ENCODE peak calls at places on chromosomes 1 and 21, in six cellular contexts. One of them, this sample, is unnamed.

GRCh38 chr1:156886583-156887302 is 6.8 kb upstream of the PEAR1 start:
- DNase-seq in right lobe of liver: no peak
- DNase-seq in T-cell: no peak
- DNase-seq in NCI-H510A: no peak
- DNase-seq in hepatocyte: no peak
- DNase-seq in left ventricle myocardium inferior: no peak
- DNase-seq in this sample: no peak

GRCh38 chr1:206010101-206010500 is 6.9 kb upstream of the RAB7B start:
- DNase-seq in right lobe of liver: no peak
- DNase-seq in T-cell: no peak
- DNase-seq in NCI-H510A: no peak
- DNase-seq in hepatocyte: no peak
- DNase-seq in left ventricle myocardium inferior: no peak
- DNase-seq in this sample: no peak

GRCh38 chr21:15797577-15798363 is 68.0 kb downstream of the USP25 start:
- DNase-seq in right lobe of liver: no peak
- DNase-seq in T-cell: no peak
- DNase-seq in NCI-H510A: no peak
- DNase-seq in hepatocyte: no peak
- DNase-seq in left ventricle myocardium inferior: no peak
- DNase-seq in this sample: no peak

GRCh38 chr1:86258106-86258505 is 101.5 kb upstream of the COL24A1 start:
- DNase-seq in right lobe of liver: no peak
- DNase-seq in T-cell: no peak
- DNase-seq in NCI-H510A: no peak
- DNase-seq in hepatocyte: no peak
- DNase-seq in left ventricle myocardium inferior: no peak
- DNase-seq in this sample: no peak

GRCh38 chr1:11730429-11730861 is 5.5 kb upstream of the AGTRAP start:
- DNase-seq in right lobe of liver: no peak
- DNase-seq in T-cell: peak; percentile 41
- DNase-seq in NCI-H510A: no peak
- DNase-seq in hepatocyte: no peak
- DNase-seq in left ventricle myocardium inferior: no peak
- DNase-seq in this sample: peak; percentile 42

GRCh38 chr1:14297356-14297755 is 301.1 kb upstream of the KAZN start:
- DNase-seq in right lobe of liver: no peak
- DNase-seq in T-cell: no peak
- DNase-seq in NCI-H510A: no peak
- DNase-seq in hepatocyte: no peak
- DNase-seq in left ventricle myocardium inferior: no peak
- DNase-seq in this sample: no peak

GRCh38 chr1:248825573-248825908 is 174 bp downstream of the SH3BP5L start:
- DNase-seq in right lobe of liver: no peak
- DNase-seq in T-cell: no peak
- DNase-seq in NCI-H510A: no peak
- DNase-seq in hepatocyte: no peak
- DNase-seq in left ventricle myocardium inferior: no peak
- DNase-seq in this sample: no peak

GRCh38 chr1:44985747-44986359 is 542 bp downstream of the EIF2B3 start:
- DNase-seq in right lobe of liver: no peak
- DNase-seq in T-cell: no peak
- DNase-seq in NCI-H510A: no peak
- DNase-seq in hepatocyte: no peak
- DNase-seq in left ventricle myocardium inferior: no peak
- DNase-seq in this sample: no peak

GRCh38 chr1:94729287-94729686 is 90.9 kb upstream of the SLC44A3 start:
- DNase-seq in right lobe of liver: no peak
- DNase-seq in T-cell: no peak
- DNase-seq in NCI-H510A: no peak
- DNase-seq in hepatocyte: no peak
- DNase-seq in left ventricle myocardium inferior: no peak
- DNase-seq in this sample: no peak

GRCh38 chr1:156103521-156103947 is 11.0 kb upstream of the LMNA start:
- DNase-seq in right lobe of liver: no peak
- DNase-seq in T-cell: no peak
- DNase-seq in NCI-H510A: no peak
- DNase-seq in hepatocyte: no peak
- DNase-seq in left ventricle myocardium inferior: no peak
- DNase-seq in this sample: peak; percentile 71

GRCh38 chr21:18030248-18030647 is 211.1 kb upstream of the C21orf91 start:
- DNase-seq in right lobe of liver: no peak
- DNase-seq in T-cell: no peak
- DNase-seq in NCI-H510A: no peak
- DNase-seq in hepatocyte: no peak
- DNase-seq in left ventricle myocardium inferior: no peak
- DNase-seq in this sample: no peak

GRCh38 chr21:45417256-45417950 is 12.4 kb downstream of the COL18A1 start:
- DNase-seq in right lobe of liver: peak; percentile 8
- DNase-seq in T-cell: no peak
- DNase-seq in NCI-H510A: no peak
- DNase-seq in hepatocyte: peak; percentile 3
- DNase-seq in left ventricle myocardium inferior: peak; percentile 13
- DNase-seq in this sample: no peak

GRCh38 chr21:33761104-33762036 is 119.1 kb downstream of the ITSN1 start:
- DNase-seq in right lobe of liver: no peak
- DNase-seq in T-cell: no peak
- DNase-seq in NCI-H510A: peak; percentile 50
- DNase-seq in hepatocyte: peak; percentile 79
- DNase-seq in left ventricle myocardium inferior: no peak
- DNase-seq in this sample: peak; percentile 23

GRCh38 chr1:231919269-231919886 is 292.8 kb downstream of the DISC1 start:
- DNase-seq in right lobe of liver: no peak
- DNase-seq in T-cell: no peak
- DNase-seq in NCI-H510A: no peak
- DNase-seq in hepatocyte: no peak
- DNase-seq in left ventricle myocardium inferior: no peak
- DNase-seq in this sample: no peak

GRCh38 chr21:41438425-41439113 is 12.5 kb downstream of the MX1 start:
- DNase-seq in right lobe of liver: no peak
- DNase-seq in T-cell: no peak
- DNase-seq in NCI-H510A: no peak
- DNase-seq in hepatocyte: no peak
- DNase-seq in left ventricle myocardium inferior: no peak
- DNase-seq in this sample: no peak

This sample was measured in uterus.